ENCODE peak calls at places on chromosomes 2 and 18, in seven cellular contexts. L is neuronal stem cell, H is pancreas, R is ovary, K is Karpas-422, J is OCI-LY7, Q is fibroblast of lung. M is an unnamed sample.
A peak's percentile ranks its signal among the peaks of the same experiment; 100 is the strongest.

GRCh38 chr2:237695201-237695780 is 67.9 kb downstream of the LRRFIP1 start:
- DNase-seq in L (no peak), H (no peak), R (no peak), K (peak; percentile 57), J (peak; percentile 88), Q (peak; percentile 96), M (peak; percentile 26)

GRCh38 chr2:26561376-26561775 is 79.8 kb downstream of the CIB4 start:
- DNase-seq in L (no peak), H (no peak), R (no peak), K (no peak), J (no peak), Q (no peak), M (no peak)

GRCh38 chr2:109396338-109397180 is 217.2 kb downstream of the SEPTIN10 start:
- DNase-seq in L (no peak), H (no peak), R (no peak), K (no peak), J (no peak), Q (no peak), M (no peak)

GRCh38 chr2:66030553-66030952 is 404.4 kb upstream of the MEIS1 start:
- DNase-seq in L (no peak), H (no peak), R (no peak), K (no peak), J (no peak), Q (no peak), M (no peak)

GRCh38 chr2:39893616-39894015 is 114.6 kb upstream of the THUMPD2 start:
- DNase-seq in L (no peak), H (no peak), R (no peak), K (no peak), J (no peak), Q (no peak), M (no peak)

GRCh38 chr2:218002792-218003191 is at the start of gene TNS1:
- DNase-seq in L (no peak), H (peak; percentile 80), R (peak; percentile 81), K (no peak), J (no peak), Q (peak; percentile 61), M (no peak)

GRCh38 chr2:237473474-237474453 is 13.3 kb upstream of the MLPH start:
- DNase-seq in L (no peak), H (no peak), R (no peak), K (no peak), J (no peak), Q (peak; percentile 90), M (no peak)

GRCh38 chr2:200781626-200782025 is 30.1 kb upstream of the BZW1 start:
- DNase-seq in L (no peak), H (no peak), R (no peak), K (no peak), J (no peak), Q (no peak), M (no peak)

GRCh38 chr2:108616731-108617161 is 82.5 kb downstream of the LIMS1 start:
- DNase-seq in L (no peak), H (no peak), R (no peak), K (no peak), J (no peak), Q (peak; percentile 73), M (no peak)

GRCh38 chr18:27605107-27605834 is 420.2 kb upstream of the CHST9 start:
- DNase-seq in L (peak; percentile 85), H (peak; percentile 41), R (peak; percentile 29), K (peak; percentile 80), J (peak; percentile 57), Q (peak; percentile 68), M (no peak)

GRCh38 chr2:30652271-30652910 is 154.9 kb downstream of the CAPN13 start:
- DNase-seq in L (no peak), H (no peak), R (no peak), K (no peak), J (no peak), Q (peak; percentile 48), M (no peak)

GRCh38 chr2:9649261-9649660 is 18.5 kb upstream of the YWHAQ start:
- DNase-seq in L (no peak), H (no peak), R (no peak), K (no peak), J (no peak), Q (no peak), M (no peak)

GRCh38 chr2:73105511-73105971 is 7.2 kb downstream of the RAB11FIP5 start:
- DNase-seq in L (no peak), H (no peak), R (no peak), K (no peak), J (no peak), Q (no peak), M (no peak)

GRCh38 chr2:17547737-17548136 is 7.2 kb downstream of the VSNL1 start:
- DNase-seq in L (no peak), H (no peak), R (no peak), K (no peak), J (no peak), Q (no peak), M (no peak)
- H3K4me1 ChIP-seq in L (peaks cover 6% of the 10 kb centered on the region), H (no peaks in the 10 kb centered on the region), R (no peaks in the 10 kb centered on the region), K (no peaks in the 10 kb centered on the region), J (no peaks in the 10 kb centered on the region), Q (no peaks in the 10 kb centered on the region), M (no peaks in the 10 kb centered on the region)

GRCh38 chr2:152609174-152609573 is 108.1 kb downstream of the PRPF40A start:
- DNase-seq in L (no peak), H (no peak), R (no peak), K (no peak), J (no peak), Q (no peak), M (no peak)

GRCh38 chr2:152607793-152608300 is 109.4 kb downstream of the PRPF40A start:
- DNase-seq in L (no peak), H (no peak), R (no peak), K (no peak), J (no peak), Q (no peak), M (no peak)

GRCh38 chr2:152609699-152610098 is 107.6 kb downstream of the PRPF40A start:
- DNase-seq in L (no peak), H (no peak), R (no peak), K (no peak), J (no peak), Q (no peak), M (no peak)

GRCh38 chr2:152606081-152606480 is 111.2 kb downstream of the PRPF40A start:
- DNase-seq in L (no peak), H (no peak), R (no peak), K (no peak), J (no peak), Q (no peak), M (no peak)

DNA sequence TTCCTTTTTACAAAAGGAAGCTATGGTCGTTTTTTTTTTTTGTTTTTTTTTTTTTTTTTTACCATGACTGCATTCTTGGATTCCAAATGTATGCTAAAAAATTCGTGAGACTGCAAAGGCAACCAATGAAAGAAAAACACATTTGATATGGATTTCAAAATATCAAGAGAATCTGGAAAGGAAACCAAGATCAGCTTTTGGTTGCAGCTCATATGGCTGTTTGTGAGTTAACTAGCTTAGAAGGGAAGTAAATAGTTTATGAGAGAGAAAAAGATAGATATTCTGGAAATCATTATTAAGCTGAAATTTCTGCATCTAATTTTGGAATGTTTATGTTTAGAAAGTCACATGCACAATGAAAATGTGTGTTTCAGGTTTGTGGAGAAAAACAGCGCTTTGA is 110.3 kb downstream of the PRPF40A start:
- DNase-seq in L (no peak), H (no peak), R (no peak), K (no peak), J (no peak), Q (no peak), M (no peak)
- H3K4me3 ChIP-seq in L (no peak overlapping the region), H (no peak overlapping the region), R (no peak overlapping the region), K (no peak overlapping the region), J (no peak overlapping the region), Q (no peak overlapping the region), M (no peak overlapping the region)

GRCh38 chr2:42129947-42130346 is 39.2 kb upstream of the EML4 start:
- DNase-seq in L (no peak), H (no peak), R (no peak), K (no peak), J (no peak), Q (no peak), M (no peak)
- H3K27ac ChIP-seq in L (no peak overlapping the region), H (no peak overlapping the region), R (no peak overlapping the region), K (no peak overlapping the region), J (peak overlapping the region; percentile 58), Q (no peak overlapping the region), M (peak overlapping the region; percentile 70)

GRCh38 chr2:224885295-224885694 is 157.0 kb downstream of the DOCK10 start:
- DNase-seq in L (no peak), H (no peak), R (no peak), K (peak; percentile 6), J (no peak), Q (no peak), M (no peak)
- H3K4me1 ChIP-seq in L (no peaks in the 10 kb centered on the region), H (peaks cover 5% of the 10 kb centered on the region), R (peaks cover 5% of the 10 kb centered on the region), K (no peaks in the 10 kb centered on the region), J (no peaks in the 10 kb centered on the region), Q (peaks cover 27% of the 10 kb centered on the region), M (peaks cover 9% of the 10 kb centered on the region)

GRCh38 chr2:99747842-99748241 is 258.0 kb upstream of the REV1 start:
- DNase-seq in L (no peak), H (no peak), R (no peak), K (no peak), J (no peak), Q (no peak), M (no peak)

GRCh38 chr2:99754215-99754614 is 264.4 kb upstream of the REV1 start:
- DNase-seq in L (no peak), H (no peak), R (no peak), K (no peak), J (no peak), Q (peak; percentile 58), M (no peak)

GRCh38 chr2:99753505-99753904 is 263.7 kb upstream of the REV1 start:
- DNase-seq in L (no peak), H (no peak), R (no peak), K (no peak), J (no peak), Q (no peak), M (no peak)

DNA sequence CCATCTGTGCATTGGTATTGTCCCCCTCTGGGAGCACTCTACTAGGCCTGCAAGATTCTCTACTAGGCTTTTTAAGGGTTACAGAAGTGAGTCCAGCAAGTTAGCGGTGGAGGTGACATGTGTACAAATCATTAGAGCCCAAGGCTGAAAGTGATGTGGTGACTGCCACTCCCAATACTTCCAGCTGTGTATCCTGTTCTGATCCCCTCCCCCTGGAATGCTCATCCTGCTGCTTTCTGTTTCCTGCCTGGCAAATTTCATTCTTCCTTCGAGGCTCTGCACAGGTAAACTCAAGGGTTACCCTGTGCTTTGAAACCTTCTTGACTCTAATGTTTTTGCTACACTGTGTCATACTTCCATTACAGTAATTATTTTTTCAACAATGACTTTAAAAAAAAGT is 258.5 kb upstream of the REV1 start:
- DNase-seq in L (no peak), H (no peak), R (no peak), K (no peak), J (no peak), Q (no peak), M (no peak)
- H3K4me3 ChIP-seq in L (no peak overlapping the region), H (no peak overlapping the region), R (no peak overlapping the region), K (no peak overlapping the region), J (no peak overlapping the region), Q (no peak overlapping the region), M (no peak overlapping the region)